ENCODE peak calls at places on chromosome 14, in seven cellular contexts. X is RPMI7951; J is central memory CD4-positive, alpha-beta T cell; O is HCEC 1CT; Z is IMR-90; E is posterior vena cava; B is stimulated activated naive CD8-positive, alpha-beta T cell treated with anti-CD3 and anti-CD28 coated beads, Interleukin-15, Interleukin-2, amounts not matched to agents 100 U/mL and 50 U/mL, for 24 hours. V is an unnamed sample.

GRCh38 chr14:89576132-89576923 is 159.3 kb upstream of the FOXN3 start:
- DNase-seq in X (no peak), J (no peak), O (no peak), Z (peak; percentile 7), E (no peak), B (no peak), V (no peak)

GRCh38 chr14:95065411-95065810 is 91.9 kb downstream of the DICER1 start:
- DNase-seq in X (no peak), J (no peak), O (no peak), Z (no peak), E (no peak), B (no peak), V (no peak)

GRCh38 chr14:79571361-79571760 is 639.9 kb downstream of the DIO2 start:
- DNase-seq in X (no peak), J (no peak), O (no peak), Z (no peak), E (no peak), B (no peak), V (no peak)

GRCh38 chr14:62126885-62127478 is 364.8 kb downstream of the SNAPC1 start:
- DNase-seq in X (peak; percentile 42), J (peak; percentile 12), O (peak; percentile 46), Z (peak; percentile 72), E (no peak), B (no peak), V (peak; percentile 69)

GRCh38 chr14:94681300-94682060 is 69.3 kb downstream of the SERPINA3 start:
- DNase-seq in X (peak; percentile 57), J (no peak), O (peak; percentile 7), Z (peak; percentile 42), E (no peak), B (no peak), V (peak; percentile 58)

GRCh38 chr14:19930617-19931016 is at the start of gene OR4K1:
- DNase-seq in X (no peak), J (no peak), O (no peak), Z (no peak), E (no peak), B (no peak), V (no peak)

GRCh38 chr14:91140672-91141071 is 26.8 kb downstream of the DGLUCY start:
- DNase-seq in X (peak; percentile 24), J (no peak), O (peak; percentile 19), Z (no peak), E (no peak), B (no peak), V (peak; percentile 43)

GRCh38 chr14:90109858-90110257 is 48.1 kb downstream of the KCNK13 start:
- DNase-seq in X (no peak), J (no peak), O (no peak), Z (no peak), E (no peak), B (no peak), V (peak; percentile 31)

GRCh38 chr14:101862177-101862576 is 100.7 kb downstream of the PPP2R5C start:
- DNase-seq in X (peak; percentile 26), J (no peak), O (no peak), Z (peak; percentile 64), E (no peak), B (no peak), V (peak; percentile 10)

GRCh38 chr14:90140956-90141316 is 79.1 kb downstream of the KCNK13 start:
- DNase-seq in X (peak; percentile 74), J (no peak), O (peak; percentile 13), Z (peak; percentile 71), E (no peak), B (no peak), V (peak; percentile 30)

GRCh38 chr14:22159968-22160367 is 429.1 kb downstream of the DAD1 start:
- DNase-seq in X (no peak), J (no peak), O (no peak), Z (no peak), E (no peak), B (no peak), V (no peak)